ENCODE peak calls at places on chromosomes 7 and 10, in five cellular contexts. J is kidney tubule cell; C is HuH-7.5; H is kidney; M is stimulated activated CD4-positive, alpha-beta T cell treated with anti-CD3 and anti-CD28 coated beads, TNF-alpha, amount 100 ng/mL, for 24 hours. K is an unnamed sample.

GRCh38 chr10:124056337-124056980 is 36.9 kb downstream of the CHST15 start:
- DNase-seq in J (no peak), C (no peak), H (no peak), M (no peak), K (no peak)

GRCh38 chr7:115707236-115707635 is 323.3 kb downstream of the TFEC start:
- DNase-seq in J (peak; percentile 25), C (no peak), H (no peak), M (no peak), K (no peak)

GRCh38 chr7:1508277-1508758 is 4.1 kb upstream of the INTS1 start:
- DNase-seq in J (no peak), C (no peak), H (no peak), M (no peak), K (no peak)

GRCh38 chr7:8627322-8627721 is 193.9 kb downstream of the NXPH1 start:
- DNase-seq in J (no peak), C (no peak), H (no peak), M (no peak), K (no peak)

GRCh38 chr7:157468221-157469111 is 131.7 kb downstream of the DNAJB6 start:
- DNase-seq in J (no peak), C (no peak), H (no peak), M (no peak), K (no peak)

GRCh38 chr7:102450242-102450641 is 14.4 kb downstream of the ALKBH4 start:
- DNase-seq in J (no peak), C (no peak), H (no peak), M (no peak), K (no peak)

GRCh38 chr10:28738200-28738599 is 60.9 kb downstream of the BAMBI start:
- DNase-seq in J (no peak), C (no peak), H (no peak), M (no peak), K (no peak)

GRCh38 chr7:21580073-21580521 is 37.3 kb downstream of the DNAH11 start:
- DNase-seq in J (peak; percentile 50), C (no peak), H (no peak), M (no peak), K (no peak)

GRCh38 chr7:151125459-151125834 is 39.2 kb downstream of the AGAP3 start:
- DNase-seq in J (no peak), C (no peak), H (no peak), M (no peak), K (no peak)

GRCh38 chr10:31011017-31011659 is 20.5 kb downstream of the ZNF438 start:
- DNase-seq in J (no peak), C (no peak), H (no peak), M (no peak), K (no peak)

GRCh38 chr7:81869670-81870069 is 99.8 kb upstream of the HGF start:
- DNase-seq in J (peak; percentile 81), C (no peak), H (no peak), M (no peak), K (no peak)

GRCh38 chr7:54773472-54774399 is 14.7 kb upstream of the SEC61G start:
- DNase-seq in J (peak; percentile 84), C (peak; percentile 47), H (peak; percentile 89), M (peak; percentile 54), K (peak; percentile 69)

GRCh38 chr7:45702751-45703150 is 128.6 kb downstream of the ADCY1 start:
- DNase-seq in J (no peak), C (no peak), H (no peak), M (no peak), K (no peak)

GRCh38 chr10:110859947-110860376 is 11.8 kb upstream of the PDCD4 start:
- DNase-seq in J (no peak), C (no peak), H (no peak), M (no peak), K (no peak)

GRCh38 chr7:157016352-157017041 is 6.0 kb upstream of the MNX1 start:
- DNase-seq in J (peak; percentile 49), C (no peak), H (peak; percentile 46), M (no peak), K (no peak)